ENCODE peak calls at places on chromosomes 3 and 15, in six cellular contexts. M is LNCaP clone FGC, R is HFF-Myc, W is A549, D is brain microvascular endothelial cell, T is K562. Y is an unnamed sample.
A peak's percentile ranks its signal among the peaks of the same experiment; 100 is the strongest.

GRCh38 chr3:63051920-63052319 is 176.7 kb upstream of the CADPS start:
- DNase-seq in M (no peak), R (peak; percentile 50), W (no peak), D (peak; percentile 4), T (no peak), Y (peak; percentile 3)

GRCh38 chr3:141057436-141057835 is 6.3 kb downstream of the SPSB4 start:
- DNase-seq in M (no peak), R (no peak), W (no peak), D (no peak), T (no peak), Y (no peak)

GRCh38 chr3:73665317-73665716 is 40.6 kb upstream of the PDZRN3 start:
- DNase-seq in M (no peak), R (no peak), W (no peak), D (no peak), T (no peak), Y (no peak)

GRCh38 chr15:61051570-61052031 is 177.5 kb downstream of the RORA start:
- DNase-seq in M (no peak), R (no peak), W (peak; percentile 39), D (peak; percentile 82), T (peak; percentile 3), Y (peak; percentile 76)

GRCh38 chr3:155737844-155738460 is 6.9 kb downstream of the PLCH1 start:
- DNase-seq in M (peak; percentile 73), R (no peak), W (peak; percentile 95), D (no peak), T (peak; percentile 14), Y (no peak)

GRCh38 chr3:5195605-5196004 is 8.1 kb downstream of the EDEM1 start:
- DNase-seq in M (no peak), R (no peak), W (no peak), D (no peak), T (no peak), Y (no peak)

GRCh38 chr3:53799338-53799865 is 46.8 kb downstream of the CHDH start:
- DNase-seq in M (no peak), R (no peak), W (no peak), D (no peak), T (no peak), Y (no peak)

GRCh38 chr3:139780603-139781002 is 102.8 kb upstream of the NMNAT3 start:
- DNase-seq in M (no peak), R (no peak), W (no peak), D (no peak), T (no peak), Y (no peak)

GRCh38 chr15:26200427-26200826 is 337.3 kb upstream of the ATP10A start:
- DNase-seq in M (no peak), R (no peak), W (no peak), D (no peak), T (no peak), Y (no peak)

GRCh38 chr3:37243811-37244748 is 69.7 kb upstream of the LRRFIP2 start:
- DNase-seq in M (peak; percentile 76), R (no peak), W (peak; percentile 56), D (peak; percentile 83), T (peak; percentile 88), Y (peak; percentile 77)

GRCh38 chr15:73322665-73323373 is 45.9 kb downstream of the HCN4 start:
- DNase-seq in M (no peak), R (no peak), W (no peak), D (no peak), T (no peak), Y (no peak)

GRCh38 chr3:132660745-132661067 is 577 bp downstream of the UBA5 start:
- DNase-seq in M (no peak), R (no peak), W (no peak), D (no peak), T (no peak), Y (peak; percentile 15)

GRCh38 chr3:57127849-57128566 is 37.1 kb downstream of the IL17RD start:
- DNase-seq in M (no peak), R (peak; percentile 94), W (no peak), D (no peak), T (no peak), Y (peak; percentile 17)

GRCh38 chr15:79294075-79294474 is 11.6 kb downstream of the ANKRD34C start:
- DNase-seq in M (no peak), R (no peak), W (no peak), D (no peak), T (no peak), Y (no peak)

GRCh38 chr3:48135773-48136495 is 52.3 kb downstream of the CDC25A start:
- DNase-seq in M (no peak), R (no peak), W (no peak), D (peak; percentile 75), T (no peak), Y (peak; percentile 47)

GRCh38 chr15:62606376-62607164 is 436.0 kb upstream of the TPM1 start:
- DNase-seq in M (no peak), R (peak; percentile 98), W (peak; percentile 80), D (peak; percentile 98), T (no peak), Y (peak; percentile 94)

GRCh38 chr3:55682461-55682860 is 195.4 kb upstream of the WNT5A start:
- DNase-seq in M (no peak), R (no peak), W (no peak), D (no peak), T (no peak), Y (no peak)

GRCh38 chr3:11170052-11170770 is 15.9 kb downstream of the HRH1 start:
- DNase-seq in M (no peak), R (no peak), W (no peak), D (no peak), T (no peak), Y (no peak)

GRCh38 chr3:42369832-42370231 is 40.6 kb downstream of the LYZL4 start:
- DNase-seq in M (no peak), R (no peak), W (no peak), D (no peak), T (no peak), Y (no peak)

GRCh38 chr15:76270876-76271275 is 40.4 kb downstream of the ETFA start:
- DNase-seq in M (no peak), R (no peak), W (no peak), D (no peak), T (no peak), Y (no peak)

GRCh38 chr3:10392244-10392643 is 71.3 kb upstream of the SEC13 start:
- DNase-seq in M (no peak), R (no peak), W (peak; percentile 10), D (no peak), T (no peak), Y (no peak)

GRCh38 chr3:192727032-192727847 is at the start of gene FGF12:
- DNase-seq in M (peak; percentile 80), R (peak; percentile 2), W (peak; percentile 18), D (peak; percentile 4), T (peak; percentile 1), Y (peak; percentile 4)

GRCh38 chr3:183638092-183638644 is 2.7 kb downstream of the KLHL24 start:
- DNase-seq in M (no peak), R (no peak), W (no peak), D (no peak), T (no peak), Y (peak; percentile 17)
- H3K4me3 ChIP-seq in M (no peak overlapping the region), R (no peak overlapping the region), W (no peak overlapping the region), D (no peak overlapping the region), T (no peak overlapping the region), Y (no peak overlapping the region)

DNA sequence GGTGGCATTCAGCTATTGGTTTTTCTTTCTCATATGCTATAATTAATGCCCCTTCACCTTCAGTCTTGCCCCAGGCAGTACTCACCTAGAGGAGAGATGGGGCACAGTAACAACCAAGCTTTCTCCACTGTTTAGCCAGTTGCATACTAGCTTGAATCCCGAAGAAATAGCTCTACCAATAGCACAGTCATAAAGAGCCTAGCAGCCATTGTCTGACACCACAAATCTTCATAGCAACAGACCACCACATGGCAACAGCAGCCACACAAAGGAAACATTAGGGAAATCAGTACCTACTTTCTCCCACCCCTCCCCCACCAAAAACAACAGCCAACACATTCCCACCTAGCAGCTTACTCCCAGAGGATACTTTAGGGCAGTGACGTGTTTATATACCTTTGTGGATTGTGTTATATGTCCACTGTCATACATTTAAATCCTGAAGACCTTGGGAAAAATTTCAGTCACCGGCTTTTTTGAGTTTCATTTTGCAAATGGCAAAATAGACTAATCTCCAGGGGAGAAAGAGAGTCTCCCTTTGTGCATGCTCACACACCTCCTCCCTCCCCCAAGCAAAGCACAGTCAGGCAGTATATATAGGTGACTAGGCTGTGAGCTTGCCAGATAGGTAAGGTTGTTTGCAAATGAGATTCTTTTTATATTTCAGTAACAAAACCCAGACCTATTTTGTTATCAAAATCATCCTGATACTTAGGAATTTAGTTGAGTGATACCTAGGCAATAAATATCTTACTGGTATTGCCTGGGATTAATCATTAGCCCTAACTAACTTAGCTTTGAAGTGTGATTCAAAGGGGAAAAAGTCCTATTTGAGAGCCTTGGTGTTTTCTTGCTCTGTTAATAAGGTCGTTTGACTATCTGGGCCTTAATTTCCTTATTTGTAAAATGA is 140.6 kb downstream of the RBPMS2 start:
- DNase-seq in M (no peak), R (no peak), W (peak; percentile 59), D (peak; percentile 52), T (no peak), Y (peak; percentile 42)
- TF ChIP-seq CTCF in M (no peak), R (no peak), W (no peak), D (no peak), T (no peak), Y (no peak)

GRCh38 chr15:95328559-95328958 is 1001.9 kb upstream of the NR2F2 start:
- DNase-seq in M (no peak), R (no peak), W (no peak), D (no peak), T (no peak), Y (no peak)

GRCh38 chr15:95325763-95326688 is 1004.5 kb upstream of the NR2F2 start:
- DNase-seq in M (no peak), R (no peak), W (no peak), D (peak; percentile 59), T (no peak), Y (peak; percentile 70)

GRCh38 chr15:95327661-95328060 is 1002.8 kb upstream of the NR2F2 start:
- DNase-seq in M (no peak), R (no peak), W (no peak), D (peak; percentile 11), T (no peak), Y (no peak)

GRCh38 chr15:95324596-95325135 is 1005.8 kb upstream of the NR2F2 start:
- DNase-seq in M (no peak), R (no peak), W (no peak), D (no peak), T (no peak), Y (no peak)

DNA sequence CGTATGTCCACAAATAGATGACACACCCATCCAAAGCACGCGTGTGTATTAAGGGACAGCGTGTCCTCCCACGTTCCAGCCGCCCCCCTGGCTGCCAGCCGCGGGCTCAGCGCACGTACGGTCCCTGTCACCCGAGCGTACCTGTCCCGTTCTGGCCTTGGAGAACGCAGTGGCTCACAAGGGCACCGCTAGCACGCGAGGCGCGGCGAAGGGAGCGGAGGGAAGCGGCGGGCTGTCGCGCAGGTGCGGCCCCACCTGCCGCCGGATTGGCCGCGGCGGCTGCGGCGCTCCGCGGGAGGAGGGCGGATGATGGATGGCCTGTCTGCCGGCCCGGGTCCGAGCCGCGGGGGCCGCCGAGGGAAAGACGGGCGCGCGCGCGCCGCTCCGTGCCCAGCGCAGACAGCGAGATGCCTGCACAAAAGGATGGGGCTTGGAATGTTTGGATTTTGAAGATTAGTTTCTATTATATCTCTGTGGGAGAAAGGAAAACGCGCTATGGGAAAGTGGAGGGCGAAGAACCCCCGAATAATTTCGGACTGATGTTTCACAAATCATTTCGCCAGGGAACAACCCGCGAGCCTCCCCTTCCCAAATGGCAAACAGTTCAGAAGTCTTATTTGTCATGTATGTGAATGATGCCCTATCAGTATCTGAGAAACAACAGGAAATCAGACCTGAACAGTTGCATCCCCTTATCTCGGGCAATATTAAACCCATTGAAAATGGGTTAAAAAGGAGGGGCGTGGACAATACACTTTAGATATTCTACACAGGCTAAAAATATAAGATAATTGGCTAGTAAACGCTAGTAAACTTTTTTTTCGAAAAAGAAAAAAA is 1003.6 kb upstream of the NR2F2 start:
- DNase-seq in M (no peak), R (no peak), W (no peak), D (no peak), T (no peak), Y (peak; percentile 10)
- H3K4me3 ChIP-seq in M (no peak overlapping the region), R (peak overlapping the region; percentile 38), W (peak overlapping the region; percentile 24), D (peak overlapping the region; percentile 62), T (no peak overlapping the region), Y (peak overlapping the region; percentile 56)

GRCh38 chr3:170357176-170357919 is at the start of gene SKIL:
- DNase-seq in M (peak; percentile 82), R (peak; percentile 61), W (peak; percentile 97), D (peak; percentile 96), T (peak; percentile 97), Y (peak; percentile 97)
- TF ChIP-seq CTCF in M (no peak), R (no peak), W (peak; percentile 31), D (no peak), T (no peak), Y (no peak)